ENCODE peak calls at places on chromosomes 16 and 17, in ten cellular contexts. P is activated effector memory CD4-positive, alpha-beta T cell treated with anti-CD3 and anti-CD28 coated beads, Interleukin-2, amount 50 U/mL, for 16 hours; G is SK-N-MC; D is CD8-positive, alpha-beta memory T cell; K is islet precursor cell; O is SW480; J is HEK293T; L is fibroblast of pulmonary artery; W is dermis blood vessel endothelial cell; X is thyroid gland. I is an unnamed sample.

GRCh38 chr17:80751460-80752368 is 207.1 kb downstream of the RPTOR start:
- DNase-seq in O (no peak), X (no peak), P (no peak), L (no peak), D (no peak), J (no peak), G (no peak), W (no peak), K (peak), I (no peak)

GRCh38 chr16:51402785-51403184 is 251.7 kb upstream of the SALL1 start:
- DNase-seq in X (no peak), O (no peak), J (no peak), G (no peak), W (no peak), D (no peak), L (peak), K (no peak), P (no peak), I (no peak)

GRCh38 chr17:73974536-73974935 is 228.9 kb upstream of the RPL38 start:
- DNase-seq in L (no peak), X (no peak), G (no peak), K (peak), O (no peak), P (no peak), W (no peak), D (no peak), J (no peak), I (no peak)

GRCh38 chr16:52114414-52114813 is 432.5 kb downstream of the TOX3 start:
- DNase-seq in K (no peak), P (no peak), G (no peak), J (no peak), W (no peak), X (no peak), O (peak), L (no peak), D (no peak), I (no peak)

GRCh38 chr16:14501331-14502255 is 128.5 kb downstream of the PARN start:
- DNase-seq in L (peak), P (no peak), D (no peak), O (peak), J (peak), K (peak), W (peak), X (peak), G (peak), I (no peak)

GRCh38 chr16:64586756-64587155 is 535.1 kb downstream of the CDH11 start:
- DNase-seq in P (no peak), X (no peak), O (no peak), L (no peak), W (no peak), D (no peak), G (no peak), K (peak), J (no peak), I (no peak)

GRCh38 chr16:73095142-73095791 is 47.3 kb upstream of the ZFHX3 start:
- DNase-seq in L (peak), O (no peak), W (peak), D (no peak), G (no peak), K (no peak), J (no peak), P (no peak), X (no peak), I (no peak)

GRCh38 chr17:47621293-47622178 is 28.2 kb upstream of the KPNB1 start:
- DNase-seq in O (peak), D (no peak), W (peak), K (peak), P (no peak), L (peak), X (peak), J (peak), G (peak), I (no peak)